ENCODE peak calls at places on chromosomes 11 and 22, in four cellular contexts. V is stomach; K is naive thymus-derived CD4-positive, alpha-beta T cell; O is CD8-positive, alpha-beta memory T cell. M is an unnamed sample.

GRCh38 chr11:124656759-124657627 is 16.5 kb downstream of the SIAE start:
- DNase-seq in V (no peak), K (no peak), O (no peak), M (no peak)

GRCh38 chr11:111938687-111939160 is 1.6 kb downstream of the DIXDC1 start:
- DNase-seq in V (no peak), K (peak; percentile 38), O (peak; percentile 56), M (no peak)

GRCh38 chr22:43438666-43439347 is 27.0 kb downstream of the MPPED1 start:
- DNase-seq in V (no peak), K (no peak), O (no peak), M (no peak)

GRCh38 chr11:130400793-130401483 is 27.5 kb downstream of the ADAMTS8 start:
- DNase-seq in V (no peak), K (no peak), O (no peak), M (no peak)

GRCh38 chr11:19263333-19263732 is 22.6 kb upstream of the E2F8 start:
- DNase-seq in V (no peak), K (no peak), O (no peak), M (no peak)

GRCh38 chr22:46115755-46116490 is 34.4 kb upstream of the PPARA start:
- DNase-seq in V (no peak), K (no peak), O (no peak), M (no peak)

GRCh38 chr22:24526191-24526590 is 28.7 kb downstream of the GUCD1 start:
- DNase-seq in V (no peak), K (no peak), O (no peak), M (no peak)

GRCh38 chr11:69652999-69653398 is 12.0 kb downstream of the CCND1 start:
- DNase-seq in V (no peak), K (no peak), O (peak; percentile 9), M (peak; percentile 27)

GRCh38 chr11:115415939-115416338 is 88.3 kb downstream of the CADM1 start:
- DNase-seq in V (no peak), K (no peak), O (no peak), M (no peak)

GRCh38 chr11:78209478-78209877 is 20.8 kb downstream of the USP35 start:
- DNase-seq in V (no peak), K (no peak), O (peak; percentile 31), M (peak; percentile 36)

GRCh38 chr22:36659762-36660509 is 43.6 kb downstream of the CACNG2 start:
- DNase-seq in V (peak; percentile 88), K (no peak), O (no peak), M (peak; percentile 74)

GRCh38 chr22:19878461-19879247 is 24.0 kb upstream of the GNB1L start:
- DNase-seq in V (no peak), K (no peak), O (no peak), M (peak; percentile 40)

GRCh38 chr22:39995346-39996252 is 845 bp downstream of the FAM83F start:
- DNase-seq in V (peak; percentile 51), K (no peak), O (no peak), M (peak; percentile 64)

GRCh38 chr22:19871023-19871844 is 16.6 kb upstream of the GNB1L start:
- DNase-seq in V (no peak), K (no peak), O (peak; percentile 44), M (peak; percentile 41)

GRCh38 chr11:92295175-92296137 is 70.8 kb downstream of the FAT3 start:
- DNase-seq in V (peak; percentile 35), K (no peak), O (no peak), M (peak; percentile 72)

GRCh38 chr11:75334976-75335375 is 16.5 kb downstream of the ARRB1 start:
- DNase-seq in V (no peak), K (no peak), O (no peak), M (no peak)

GRCh38 chr11:10488581-10489443 is 33.7 kb downstream of the AMPD3 start:
- DNase-seq in V (peak; percentile 71), K (no peak), O (no peak), M (peak; percentile 91)

GRCh38 chr11:130576146-130576545 is 127.7 kb downstream of the ADAMTS15 start:
- DNase-seq in V (no peak), K (no peak), O (no peak), M (no peak)

GRCh38 chr22:27378994-27379393 is 422.6 kb downstream of the MN1 start:
- DNase-seq in V (no peak), K (no peak), O (no peak), M (no peak)

GRCh38 chr22:28245579-28246224 is 326.6 kb upstream of the PITPNB start:
- DNase-seq in V (no peak), K (no peak), O (no peak), M (no peak)

GRCh38 chr11:31874631-31875191 is 63.6 kb upstream of the PAX6 start:
- DNase-seq in V (no peak), K (no peak), O (no peak), M (no peak)

GRCh38 chr11:5013012-5013411 is 18.4 kb downstream of the OR51L1 start:
- DNase-seq in V (no peak), K (no peak), O (no peak), M (no peak)

GRCh38 chr11:114774599-114775365 is 96.5 kb downstream of the NXPE2 start:
- DNase-seq in V (peak; percentile 40), K (no peak), O (no peak), M (no peak)

GRCh38 chr11:17593466-17594245 is 46.6 kb downstream of the OTOG start:
- DNase-seq in V (no peak), K (no peak), O (no peak), M (peak; percentile 15)

GRCh38 chr11:14417975-14418374 is 59.0 kb upstream of the RRAS2 start:
- DNase-seq in V (no peak), K (no peak), O (no peak), M (no peak)

GRCh38 chr22:30253205-30253852 is 6.8 kb upstream of the LIF start:
- DNase-seq in V (peak; percentile 43), K (no peak), O (no peak), M (peak; percentile 76)

GRCh38 chr11:74070713-74071506 is 62.0 kb upstream of the UCP3 start:
- DNase-seq in V (no peak), K (no peak), O (no peak), M (no peak)

GRCh38 chr11:62068730-62069129 is 55.1 kb upstream of the INCENP start:
- DNase-seq in V (no peak), K (no peak), O (no peak), M (no peak)

GRCh38 chr11:22669368-22669767 is 3.0 kb downstream of the GAS2 start:
- DNase-seq in V (no peak), K (no peak), O (no peak), M (no peak)

GRCh38 chr11:22670803-22671202 is 4.4 kb downstream of the GAS2 start:
- DNase-seq in V (no peak), K (no peak), O (no peak), M (no peak)

GRCh38 chr11:22666320-22666699 is at the start of gene GAS2:
- DNase-seq in V (no peak), K (no peak), O (no peak), M (no peak)

GRCh38 chr11:22668005-22668796 is 1.8 kb downstream of the GAS2 start:
- DNase-seq in V (no peak), K (no peak), O (no peak), M (no peak)

DNA sequence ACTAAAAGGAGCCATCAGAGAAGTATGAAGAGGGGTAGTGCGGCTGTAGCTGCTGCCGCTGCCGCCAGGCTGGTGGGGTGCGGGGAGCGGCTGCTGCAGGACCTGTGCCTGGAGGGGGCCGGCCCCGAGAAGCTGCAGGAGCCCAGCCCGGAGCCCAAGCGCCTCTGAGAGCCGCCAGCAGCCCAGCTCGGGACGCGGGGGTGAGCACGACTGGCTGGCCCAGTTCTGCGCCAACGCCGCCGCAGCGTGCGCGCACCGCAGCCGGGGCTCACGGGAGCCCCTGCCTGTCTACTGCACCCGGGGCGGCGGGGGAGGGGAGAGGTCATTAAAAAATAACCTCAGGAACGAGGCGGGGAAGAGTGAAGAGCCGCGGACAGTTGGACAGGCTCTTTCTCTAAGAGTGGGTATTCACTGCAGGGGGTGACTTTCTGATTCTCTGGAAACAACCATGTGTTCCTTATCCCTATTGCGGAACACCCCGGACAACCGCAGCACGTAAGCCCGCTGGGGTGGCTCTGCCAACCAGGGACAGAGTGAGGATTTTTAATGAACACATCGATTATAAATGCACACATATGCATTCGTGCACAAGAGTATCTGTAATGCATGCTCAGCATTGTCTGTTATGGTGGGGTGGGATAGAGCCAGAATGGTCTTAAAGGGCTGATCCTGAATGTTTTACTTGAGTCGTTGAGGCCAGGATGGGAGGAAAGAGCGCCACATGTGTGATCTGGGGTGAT is 459 bp downstream of the GAS2 start:
- DNase-seq in V (peak; percentile 67), K (no peak), O (no peak), M (no peak)
- H3K4me3 ChIP-seq in V (peak overlapping the region; percentile 56), K (no peak overlapping the region), O (no peak overlapping the region), M (peak overlapping the region; percentile 54)

GRCh38 chr22:47933891-47934290 is 1171.4 kb downstream of the TBC1D22A start:
- DNase-seq in V (no peak), K (no peak), O (no peak), M (no peak)

GRCh38 chr22:47929073-47929472 is 1166.6 kb downstream of the TBC1D22A start:
- DNase-seq in V (no peak), K (no peak), O (no peak), M (no peak)

GRCh38 chr22:47928626-47929025 is 1166.2 kb downstream of the TBC1D22A start:
- DNase-seq in V (no peak), K (no peak), O (no peak), M (no peak)

GRCh38 chr22:47929646-47930185 is 1167.3 kb downstream of the TBC1D22A start:
- DNase-seq in V (no peak), K (no peak), O (no peak), M (no peak)

DNA sequence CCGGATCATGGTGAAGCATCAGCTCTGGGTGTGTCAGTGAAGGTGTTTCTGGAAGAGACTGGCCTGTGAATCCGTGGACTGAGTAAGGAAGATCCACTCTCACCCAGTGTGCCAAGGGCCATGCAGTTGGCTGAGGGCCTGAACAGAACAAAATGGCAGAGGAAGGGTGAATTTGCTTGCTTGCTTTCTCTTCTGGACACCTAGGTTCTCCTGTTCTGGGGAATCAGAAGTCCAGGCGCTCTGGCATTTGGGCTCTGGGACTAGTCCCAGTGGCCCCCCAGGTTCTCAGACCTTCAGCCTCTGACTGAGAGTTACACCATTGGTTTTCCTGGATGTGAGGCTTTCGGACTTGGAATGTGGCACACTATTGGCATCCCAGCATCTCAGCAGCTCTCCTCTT is 1170.8 kb downstream of the TBC1D22A start:
- DNase-seq in V (no peak), K (no peak), O (no peak), M (no peak)
- H3K9me3 ChIP-seq in V (peaks cover 23% of the 10 kb centered on the region), K (no peaks in the 10 kb centered on the region), O (no peaks in the 10 kb centered on the region), M (peaks cover 9% of the 10 kb centered on the region)

GRCh38 chr22:45073064-45073463 is 63.3 kb upstream of the PHF21B start:
- DNase-seq in V (no peak), K (no peak), O (no peak), M (no peak)
- H3K27ac ChIP-seq in V (no peak overlapping the region), K (no peak overlapping the region), O (no peak overlapping the region), M (no peak overlapping the region)

GRCh38 chr11:44067266-44067665 is 1.2 kb downstream of the ACCS start:
- DNase-seq in V (no peak), K (no peak), O (no peak), M (no peak)
- H3K4me3 ChIP-seq in V (peak overlapping the region; percentile 75), K (no peak overlapping the region), O (peak overlapping the region; percentile 87), M (no peak overlapping the region)

M was measured in Peyer's patch.